ENCODE peak calls at places on chromosomes 7 and 10, in seven cellular contexts. D is PC-9; V is posterior cingulate gyrus; G is AG09319; R is GM03348; B is CD8-positive, alpha-beta memory T cell; I is transverse colon. N is an unnamed sample.
A peak's percentile ranks its signal among the peaks of the same experiment; 100 is the strongest.

GRCh38 chr10:99532687-99533495 is at the start of gene NKX2-3:
- DNase-seq in D (no peak), V (no peak), G (no peak), R (no peak), B (no peak), I (peak; percentile 90), N (peak; percentile 81)

GRCh38 chr10:84743483-84743882 is 415.1 kb downstream of the CCSER2 start:
- DNase-seq in D (no peak), V (no peak), G (no peak), R (no peak), B (no peak), I (no peak), N (no peak)

GRCh38 chr7:88310950-88311674 is 4.4 kb upstream of the STEAP4 start:
- DNase-seq in D (no peak), V (no peak), G (no peak), R (no peak), B (no peak), I (no peak), N (no peak)

GRCh38 chr7:22402250-22402649 is 45.3 kb upstream of the RAPGEF5 start:
- DNase-seq in D (no peak), V (no peak), G (no peak), R (no peak), B (no peak), I (no peak), N (no peak)

GRCh38 chr10:77818378-77818777 is 108.2 kb downstream of the DLG5 start:
- DNase-seq in D (no peak), V (no peak), G (no peak), R (no peak), B (no peak), I (no peak), N (no peak)

GRCh38 chr7:105020926-105021325 is 6.9 kb downstream of the KMT2E start:
- DNase-seq in D (no peak), V (no peak), G (no peak), R (no peak), B (no peak), I (no peak), N (no peak)

GRCh38 chr7:74575083-74575803 is 82.3 kb upstream of the GTF2I start:
- DNase-seq in D (peak; percentile 82), V (no peak), G (no peak), R (peak; percentile 22), B (no peak), I (peak; percentile 51), N (no peak)

GRCh38 chr10:50470798-50471582 is 152.8 kb downstream of the SGMS1 start:
- DNase-seq in D (peak; percentile 57), V (no peak), G (peak; percentile 19), R (no peak), B (no peak), I (no peak), N (no peak)

GRCh38 chr10:43871004-43871439 is 222.3 kb upstream of the ZNF32 start:
- DNase-seq in D (no peak), V (no peak), G (no peak), R (no peak), B (no peak), I (no peak), N (peak; percentile 71)

GRCh38 chr7:2641406-2642393 is 9.9 kb downstream of the TTYH3 start:
- DNase-seq in D (peak; percentile 36), V (peak; percentile 96), G (peak; percentile 91), R (peak; percentile 96), B (no peak), I (peak; percentile 74), N (peak; percentile 84)

GRCh38 chr7:13989138-13989943 is at the start of gene ETV1:
- DNase-seq in D (peak; percentile 47), V (peak; percentile 85), G (no peak), R (peak; percentile 81), B (no peak), I (peak; percentile 35), N (peak; percentile 91)

GRCh38 chr10:49197171-49197570 is 9.0 kb upstream of the TMEM273 start:
- DNase-seq in D (no peak), V (no peak), G (no peak), R (no peak), B (no peak), I (no peak), N (no peak)

GRCh38 chr10:23419657-23420319 is 19.1 kb upstream of the OTUD1 start:
- DNase-seq in D (no peak), V (no peak), G (no peak), R (no peak), B (no peak), I (no peak), N (no peak)